ENCODE peak calls at places on chromosomes 4 and X, in nine cellular contexts. K, B, I, F, U, P, S, G and Z are unnamed samples. For H3K9me3, the result is how much of the 10 kb centered on the place peaks cover.

GRCh38 chr4:64899563-64899962 is 490.3 kb upstream of the TECRL start:
- DNase-seq in I (no peak), F (no peak), B (no peak), U (no peak), P (no peak), K (no peak), G (no peak), S (no peak), Z (no peak)

GRCh38 chr4:167622481-167623240 is 388.4 kb upstream of the SPOCK3 start:
- DNase-seq in U (no peak), K (peak), P (peak), G (no peak), B (peak), S (peak), I (peak), F (peak), Z (no peak)

GRCh38 chr4:132992686-132993085 is 156.4 kb upstream of the PCDH10 start:
- DNase-seq in K (no peak), F (no peak), I (no peak), G (no peak), P (no peak), S (no peak), B (peak), U (no peak), Z (no peak)

GRCh38 chr4:42865572-42866189 is 26.8 kb upstream of the GRXCR1 start:
- DNase-seq in P (peak), F (peak), G (peak), K (peak), B (peak), S (peak), I (no peak), U (peak), Z (peak)

GRCh38 chrX:123976671-123977316 is 15.3 kb downstream of the STAG2 start:
- DNase-seq in I (no peak), S (no peak), P (peak), K (no peak), G (no peak), F (peak), U (no peak), B (peak), Z (no peak)

GRCh38 chr4:16931336-16931735 is 32.9 kb upstream of the LDB2 start:
- DNase-seq in U (no peak), P (no peak), S (no peak), I (no peak), G (no peak), B (no peak), K (no peak), F (no peak), Z (no peak)

GRCh38 chr4:23972805-23973204 is 83.0 kb upstream of the PPARGC1A start:
- DNase-seq in U (no peak), S (no peak), P (no peak), F (no peak), B (no peak), K (no peak), G (no peak), I (no peak), Z (no peak)

GRCh38 chr4:87270144-87270543 is 49.7 kb upstream of the KLHL8 start:
- DNase-seq in G (no peak), F (peak), K (peak), S (no peak), P (peak), I (no peak), B (peak), U (no peak), Z (no peak)

GRCh38 chr4:85228264-85228663 is 246.7 kb upstream of the ARHGAP24 start:
- DNase-seq in G (no peak), U (no peak), K (no peak), I (no peak), P (no peak), F (no peak), B (no peak), S (no peak), Z (no peak)

GRCh38 chr4:13522282-13523104 is 21.8 kb downstream of the NKX3-2 start:
- DNase-seq in P (no peak), U (no peak), F (no peak), S (no peak), I (no peak), G (no peak), K (no peak), B (no peak), Z (no peak)

GRCh38 chrX:23937100-23937499 is 29.3 kb downstream of the CXorf58 start:
- DNase-seq in F (no peak), S (no peak), G (no peak), K (peak), P (peak), B (no peak), U (no peak), I (no peak), Z (no peak)

GRCh38 chrX:153538424-153538823 is 21.0 kb downstream of the ATP2B3 start:
- DNase-seq in B (no peak), K (no peak), U (no peak), S (no peak), I (no peak), P (no peak), F (no peak), G (no peak), Z (no peak)

GRCh38 chr4:150713251-150713650 is 131.3 kb downstream of the MAB21L2 start:
- DNase-seq in F (no peak), S (no peak), U (no peak), G (no peak), B (no peak), K (no peak), P (no peak), I (no peak), Z (no peak)

GRCh38 chr4:38898245-38898644 is 30.6 kb downstream of the FAM114A1 start:
- DNase-seq in S (no peak), B (no peak), G (no peak), K (no peak), I (no peak), P (no peak), F (no peak), U (no peak), Z (no peak)

GRCh38 chrX:132795211-132795610 is 163.2 kb downstream of the HS6ST2 start:
- DNase-seq in G (no peak), S (no peak), K (no peak), P (no peak), B (no peak), U (no peak), F (no peak), I (no peak), Z (no peak)

GRCh38 chr4:138494931-138495330 is 252.8 kb upstream of the SLC7A11 start:
- DNase-seq in F (no peak), P (peak), B (peak), I (no peak), S (no peak), K (peak), G (no peak), U (no peak), Z (no peak)

GRCh38 chrX:79133897-79134296 is 10.6 kb upstream of the GPR174 start:
- DNase-seq in U (no peak), G (no peak), I (no peak), F (no peak), S (no peak), K (no peak), P (no peak), B (no peak), Z (no peak)

GRCh38 chr4:10106421-10107039 is 10.1 kb downstream of the WDR1 start:
- DNase-seq in S (peak), P (peak), I (peak), F (peak), B (peak), G (peak), K (no peak), U (peak), Z (peak)

GRCh38 chrX:130861462-130861861 is 41.5 kb downstream of the ENOX2 start:
- DNase-seq in F (no peak), U (no peak), G (no peak), I (no peak), S (no peak), P (no peak), K (no peak), B (no peak), Z (no peak)

GRCh38 chrX:80876877-80877276 is 67.2 kb upstream of the BRWD3 start:
- DNase-seq in F (peak), S (no peak), K (no peak), B (peak), U (no peak), I (no peak), G (no peak), P (peak), Z (no peak)

GRCh38 chr4:86032476-86033022 is 327.3 kb downstream of the MAPK10 start:
- DNase-seq in K (no peak), I (peak), S (no peak), U (peak), G (no peak), F (peak), P (peak), B (peak), Z (no peak)

GRCh38 chr4:132956951-132957350 is 192.1 kb upstream of the PCDH10 start:
- DNase-seq in S (no peak), P (no peak), F (no peak), U (no peak), K (no peak), I (no peak), B (no peak), G (no peak), Z (no peak)

DNA sequence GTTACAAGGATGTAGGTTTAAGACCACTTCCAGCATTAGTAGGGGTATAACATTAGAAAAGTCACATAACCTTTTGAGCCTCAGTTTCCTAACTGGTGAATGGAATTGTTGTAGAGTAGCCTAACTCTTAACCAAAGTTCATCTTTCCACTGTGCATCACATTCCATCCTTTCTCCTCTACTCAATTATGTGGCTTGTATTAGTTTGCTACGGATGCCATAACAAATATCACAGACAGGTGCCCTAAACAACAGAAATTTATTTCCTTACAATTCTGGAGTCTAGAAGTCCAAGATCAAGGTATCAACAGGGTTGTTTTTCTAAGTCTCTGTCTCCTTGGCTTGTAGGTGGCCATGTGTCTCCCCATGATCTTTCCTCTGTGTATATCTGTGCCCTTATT is 231.9 kb downstream of the RASL11B start:
- DNase-seq in P (no peak), G (no peak), K (no peak), F (no peak), U (no peak), S (no peak), B (no peak), I (no peak), Z (no peak)
- H3K27ac ChIP-seq in P (no peak), G (no peak), K (no peak), F (no peak), U (no peak), S (no peak), B (no peak), I (no peak), Z (no peak)

GRCh38 chrX:44906041-44906440 is 33.1 kb downstream of the KDM6A start:
- DNase-seq in K (peak), I (no peak), U (no peak), P (no peak), G (no peak), B (no peak), S (no peak), F (no peak), Z (no peak)

GRCh38 chrX:44908838-44909237 is 35.9 kb downstream of the KDM6A start:
- DNase-seq in B (no peak), S (no peak), F (no peak), U (no peak), K (no peak), I (no peak), G (no peak), P (no peak), Z (no peak)

GRCh38 chrX:44908198-44908597 is 35.2 kb downstream of the KDM6A start:
- DNase-seq in I (no peak), U (no peak), S (no peak), K (no peak), B (no peak), P (peak), F (no peak), G (no peak), Z (no peak)

GRCh38 chrX:44904542-44905115 is 31.6 kb downstream of the KDM6A start:
- DNase-seq in B (no peak), S (no peak), U (no peak), P (no peak), K (no peak), G (no peak), F (no peak), I (no peak), Z (no peak)

GRCh38 chrX:44906542-44906941 is 33.6 kb downstream of the KDM6A start:
- DNase-seq in K (no peak), I (no peak), U (no peak), G (no peak), P (no peak), B (no peak), F (no peak), S (no peak), Z (no peak)
- H3K9me3 ChIP-seq in K (under half), I (under half), U (under half), G (under half), P (under half), B (under half), F (under half), S (under half), Z (under half)

DNA sequence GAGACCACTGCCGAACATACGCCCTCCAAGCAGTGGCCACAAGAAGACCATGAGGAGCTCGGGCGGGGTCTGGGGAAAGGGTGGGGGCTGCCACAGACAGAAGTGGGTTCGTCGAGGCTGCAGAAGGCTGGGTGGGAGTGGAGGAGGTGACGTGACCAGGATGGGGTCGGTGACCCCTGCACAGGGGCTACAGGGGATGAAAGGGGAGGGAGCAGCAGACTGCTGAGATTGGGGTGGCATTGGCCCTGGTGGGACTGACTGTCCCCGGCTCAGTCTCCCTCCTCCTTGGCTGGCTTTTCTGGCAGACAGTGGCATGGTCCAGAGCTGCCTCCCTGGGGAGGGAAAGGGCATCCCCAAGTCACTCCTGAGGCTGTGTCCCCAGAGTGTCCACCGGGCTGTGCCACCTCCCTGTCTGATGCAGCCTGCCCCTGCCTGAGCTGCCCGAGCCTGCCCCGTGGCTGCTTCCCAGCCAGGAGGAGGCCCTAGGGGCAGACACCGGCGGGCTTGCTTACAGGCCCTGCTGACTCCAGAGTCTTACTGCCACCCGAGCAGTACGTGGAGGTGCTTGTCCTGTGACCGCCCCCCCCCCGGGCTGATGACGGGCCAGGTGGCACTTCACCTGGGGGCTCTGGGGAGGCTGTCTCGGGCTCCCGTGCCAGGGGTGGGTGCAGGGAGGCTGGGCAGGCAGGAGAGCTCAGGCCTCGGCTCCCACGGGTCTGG is 7.2 kb downstream of the SH3BP2 start:
- DNase-seq in U (peak), P (no peak), F (no peak), G (no peak), K (no peak), B (no peak), I (peak), S (peak), Z (peak)
- H3K4me3 ChIP-seq in U (peak), P (no peak), F (no peak), G (peak), K (no peak), B (no peak), I (peak), S (no peak), Z (peak)

GRCh38 chr4:76208005-76208765 is 5.4 kb downstream of the SCARB2 start:
- DNase-seq in G (no peak), U (peak), B (peak), P (peak), F (peak), I (peak), K (peak), S (peak), Z (peak)

GRCh38 chr4:76211769-76212168 is 1.9 kb downstream of the SCARB2 start:
- DNase-seq in U (no peak), P (no peak), B (no peak), S (peak), I (no peak), G (no peak), K (no peak), F (no peak), Z (no peak)

GRCh38 chr4:76212301-76212700 is 1.3 kb downstream of the SCARB2 start:
- DNase-seq in F (no peak), S (peak), I (no peak), B (no peak), G (no peak), U (no peak), K (no peak), P (no peak), Z (no peak)

GRCh38 chr4:76209876-76210275 is 3.7 kb downstream of the SCARB2 start:
- DNase-seq in F (no peak), I (no peak), S (no peak), B (no peak), U (no peak), P (no peak), K (no peak), G (no peak), Z (no peak)

DNA sequence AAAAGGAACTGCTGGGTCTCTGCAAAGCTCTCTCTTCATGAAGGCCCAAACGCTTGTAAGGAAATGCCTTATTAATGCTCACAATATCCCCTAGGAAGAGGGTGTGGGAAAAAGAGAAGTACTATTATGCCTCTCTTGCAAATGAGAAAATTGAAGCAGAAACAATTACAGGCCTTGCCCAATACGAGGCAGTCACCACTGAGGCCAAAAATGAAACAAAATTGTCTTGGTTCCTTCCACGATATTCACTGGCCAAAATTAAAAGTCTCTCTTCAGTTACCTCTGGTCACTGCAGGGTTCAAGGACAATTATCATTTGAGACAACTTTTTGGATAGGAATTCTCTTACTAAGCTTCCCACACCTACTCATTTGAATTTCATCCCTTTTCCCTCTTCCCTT is 3.1 kb downstream of the SCARB2 start:
- DNase-seq in I (no peak), S (peak), F (no peak), K (no peak), P (no peak), B (no peak), U (no peak), G (no peak), Z (no peak)
- H3K27ac ChIP-seq in I (peak), S (peak), F (peak), K (peak), P (no peak), B (no peak), U (peak), G (no peak), Z (peak)